ENCODE peak calls at places on chromosomes 6 and 20, in five cellular contexts. One of them, this sample, is unnamed.
A peak's percentile ranks its signal among the peaks of the same experiment; 100 is the strongest.

GRCh38 chr20:7392551-7392950 is 547.7 kb downstream of the HAO1 start:
- DNase-seq in GM23248: peak; percentile 27
- DNase-seq in fibroblast of lung: peak; percentile 82
- DNase-seq in H7: no peak
- DNase-seq in uterus: no peak
- DNase-seq in this sample: no peak

GRCh38 chr6:99736302-99736701 is 129.7 kb downstream of the PRDM13 start:
- DNase-seq in GM23248: no peak
- DNase-seq in fibroblast of lung: no peak
- DNase-seq in H7: no peak
- DNase-seq in uterus: no peak
- DNase-seq in this sample: no peak

GRCh38 chr20:48350291-48350988 is 477.4 kb downstream of the PREX1 start:
- DNase-seq in GM23248: no peak
- DNase-seq in fibroblast of lung: no peak
- DNase-seq in H7: peak; percentile 88
- DNase-seq in uterus: no peak
- DNase-seq in this sample: no peak

GRCh38 chr6:130240232-130240631 is 17.5 kb upstream of the SAMD3 start:
- DNase-seq in GM23248: peak; percentile 88
- DNase-seq in fibroblast of lung: peak; percentile 87
- DNase-seq in H7: no peak
- DNase-seq in uterus: no peak
- DNase-seq in this sample: no peak

GRCh38 chr6:137780447-137781034 is 86.5 kb upstream of the TNFAIP3 start:
- DNase-seq in GM23248: no peak
- DNase-seq in fibroblast of lung: no peak
- DNase-seq in H7: no peak
- DNase-seq in uterus: no peak
- DNase-seq in this sample: no peak

GRCh38 chr6:138036111-138036510 is 71.1 kb downstream of the PERP start:
- DNase-seq in GM23248: no peak
- DNase-seq in fibroblast of lung: no peak
- DNase-seq in H7: peak; percentile 34
- DNase-seq in uterus: no peak
- DNase-seq in this sample: no peak

GRCh38 chr6:21265264-21266044 is 328.1 kb upstream of the SOX4 start:
- DNase-seq in GM23248: peak; percentile 1
- DNase-seq in fibroblast of lung: peak; percentile 66
- DNase-seq in H7: no peak
- DNase-seq in uterus: no peak
- DNase-seq in this sample: no peak

GRCh38 chr6:27020553-27020880 is 227.0 kb upstream of the PRSS16 start:
- DNase-seq in GM23248: no peak
- DNase-seq in fibroblast of lung: no peak
- DNase-seq in H7: no peak
- DNase-seq in uterus: no peak
- DNase-seq in this sample: no peak

GRCh38 chr6:33983721-33984465 is 162.0 kb downstream of the GRM4 start:
- DNase-seq in GM23248: no peak
- DNase-seq in fibroblast of lung: no peak
- DNase-seq in H7: peak; percentile 41
- DNase-seq in uterus: no peak
- DNase-seq in this sample: no peak

GRCh38 chr20:22548040-22548439 is 36.3 kb downstream of the FOXA2 start:
- DNase-seq in GM23248: no peak
- DNase-seq in fibroblast of lung: no peak
- DNase-seq in H7: no peak
- DNase-seq in uterus: no peak
- DNase-seq in this sample: no peak

GRCh38 chr20:19757973-19758887 is at the start of gene RIN2:
- DNase-seq in GM23248: peak; percentile 86
- DNase-seq in fibroblast of lung: peak; percentile 87
- DNase-seq in H7: peak; percentile 99
- DNase-seq in uterus: peak; percentile 90
- DNase-seq in this sample: peak; percentile 92

GRCh38 chr6:142613981-142614380 is 312.2 kb downstream of the ADGRG6 start:
- DNase-seq in GM23248: no peak
- DNase-seq in fibroblast of lung: no peak
- DNase-seq in H7: no peak
- DNase-seq in uterus: no peak
- DNase-seq in this sample: no peak

GRCh38 chr6:111061493-111061892 is 25.8 kb upstream of the SLC16A10 start:
- DNase-seq in GM23248: peak; percentile 13
- DNase-seq in fibroblast of lung: peak; percentile 39
- DNase-seq in H7: no peak
- DNase-seq in uterus: no peak
- DNase-seq in this sample: no peak

GRCh38 chr6:15457903-15458530 is 204.8 kb downstream of the DTNBP1 start:
- DNase-seq in GM23248: peak; percentile 37
- DNase-seq in fibroblast of lung: no peak
- DNase-seq in H7: no peak
- DNase-seq in uterus: no peak
- DNase-seq in this sample: no peak

GRCh38 chr20:43925786-43926185 is 11.1 kb downstream of the TOX2 start:
- DNase-seq in GM23248: peak; percentile 63
- DNase-seq in fibroblast of lung: peak; percentile 59
- DNase-seq in H7: no peak
- DNase-seq in uterus: no peak
- DNase-seq in this sample: no peak

GRCh38 chr6:169528755-169529154 is 173.1 kb downstream of the WDR27 start:
- DNase-seq in GM23248: peak; percentile 46
- DNase-seq in fibroblast of lung: no peak
- DNase-seq in H7: no peak
- DNase-seq in uterus: no peak
- DNase-seq in this sample: no peak

GRCh38 chr20:6819599-6819998 is 52.1 kb downstream of the BMP2 start:
- DNase-seq in GM23248: peak; percentile 6
- DNase-seq in fibroblast of lung: no peak
- DNase-seq in H7: no peak
- DNase-seq in uterus: no peak
- DNase-seq in this sample: no peak

GRCh38 chr20:24990810-24991252 is 1.7 kb downstream of the APMAP start:
- DNase-seq in GM23248: no peak
- DNase-seq in fibroblast of lung: no peak
- DNase-seq in H7: no peak
- DNase-seq in uterus: no peak
- DNase-seq in this sample: no peak

GRCh38 chr6:88631830-88632229 is 331.6 kb downstream of the RNGTT start:
- DNase-seq in GM23248: no peak
- DNase-seq in fibroblast of lung: no peak
- DNase-seq in H7: no peak
- DNase-seq in uterus: no peak
- DNase-seq in this sample: no peak

GRCh38 chr6:148200302-148200701 is 142.3 kb upstream of the SASH1 start:
- DNase-seq in GM23248: peak; percentile 19
- DNase-seq in fibroblast of lung: no peak
- DNase-seq in H7: peak; percentile 25
- DNase-seq in uterus: no peak
- DNase-seq in this sample: peak; percentile 59

GRCh38 chr6:101001607-101002006 is 120.5 kb upstream of the ASCC3 start:
- DNase-seq in GM23248: no peak
- DNase-seq in fibroblast of lung: no peak
- DNase-seq in H7: no peak
- DNase-seq in uterus: no peak
- DNase-seq in this sample: no peak

GRCh38 chr6:144395014-144395413 is 109.9 kb downstream of the UTRN start:
- DNase-seq in GM23248: peak; percentile 53
- DNase-seq in fibroblast of lung: no peak
- DNase-seq in H7: no peak
- DNase-seq in uterus: no peak
- DNase-seq in this sample: no peak

GRCh38 chr6:170024940-170025339 is 265.9 kb downstream of the DLL1 start:
- DNase-seq in GM23248: peak; percentile 90
- DNase-seq in fibroblast of lung: no peak
- DNase-seq in H7: no peak
- DNase-seq in uterus: peak; percentile 67
- DNase-seq in this sample: peak; percentile 57

GRCh38 chr6:6610031-6610591 is 21.6 kb downstream of the LY86 start:
- DNase-seq in GM23248: no peak
- DNase-seq in fibroblast of lung: no peak
- DNase-seq in H7: no peak
- DNase-seq in uterus: no peak
- DNase-seq in this sample: no peak

DNA sequence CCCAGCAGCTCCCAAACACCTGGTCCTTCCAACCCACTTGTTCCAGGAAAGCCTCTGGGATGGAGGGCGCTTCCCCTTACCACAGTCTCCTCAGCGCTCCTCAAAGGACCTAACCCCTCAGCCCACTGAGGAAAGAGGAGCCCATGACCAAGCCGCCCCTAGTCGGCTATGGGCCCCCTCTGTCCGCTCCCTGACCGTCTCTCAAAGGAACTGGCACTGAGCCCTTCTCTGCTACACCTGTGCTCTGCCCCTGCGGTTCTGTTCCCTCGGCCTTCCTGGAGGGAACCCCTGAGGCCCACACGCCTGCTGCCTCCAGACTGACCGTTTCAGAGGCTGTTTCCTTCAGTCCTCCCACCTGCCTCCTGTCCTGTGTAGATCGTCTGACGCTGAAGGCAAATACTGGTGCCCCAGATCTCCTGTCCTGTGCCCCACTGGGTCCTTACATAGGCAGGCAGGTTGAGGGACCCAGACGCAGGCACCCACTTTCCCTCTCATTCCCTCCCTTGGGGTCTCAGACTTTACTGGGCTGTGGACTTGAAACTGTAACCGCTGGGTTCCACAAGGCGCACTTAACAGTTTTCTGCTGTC is 1.9 kb upstream of the SLC4A11 start:
- DNase-seq in GM23248: no peak
- DNase-seq in fibroblast of lung: no peak
- DNase-seq in H7: no peak
- DNase-seq in uterus: no peak
- DNase-seq in this sample: no peak
- H3K4me3 ChIP-seq in GM23248: no peak overlapping the region
- H3K4me3 ChIP-seq in fibroblast of lung: peak overlapping the region; percentile 85
- H3K4me3 ChIP-seq in H7: peak overlapping the region; percentile 76
- H3K4me3 ChIP-seq in uterus: no peak overlapping the region
- H3K4me3 ChIP-seq in this sample: no peak overlapping the region

GRCh38 chr6:133890941-133891813 is 2.3 kb downstream of the TCF21 start:
- DNase-seq in GM23248: peak; percentile 51
- DNase-seq in fibroblast of lung: no peak
- DNase-seq in H7: peak; percentile 82
- DNase-seq in uterus: peak; percentile 30
- DNase-seq in this sample: peak; percentile 77
- H3K4me3 ChIP-seq in GM23248: peak overlapping the region; percentile 68
- H3K4me3 ChIP-seq in fibroblast of lung: peak overlapping the region; percentile 86
- H3K4me3 ChIP-seq in H7: peak overlapping the region; percentile 37
- H3K4me3 ChIP-seq in uterus: peak overlapping the region; percentile 60
- H3K4me3 ChIP-seq in this sample: peak overlapping the region; percentile 80

GRCh38 chr6:168291450-168291849 is 28.1 kb downstream of the DACT2 start:
- DNase-seq in GM23248: no peak
- DNase-seq in fibroblast of lung: no peak
- DNase-seq in H7: no peak
- DNase-seq in uterus: no peak
- DNase-seq in this sample: no peak
- H3K4me3 ChIP-seq in GM23248: no peak overlapping the region
- H3K4me3 ChIP-seq in fibroblast of lung: no peak overlapping the region
- H3K4me3 ChIP-seq in H7: no peak overlapping the region
- H3K4me3 ChIP-seq in uterus: no peak overlapping the region
- H3K4me3 ChIP-seq in this sample: no peak overlapping the region

DNA sequence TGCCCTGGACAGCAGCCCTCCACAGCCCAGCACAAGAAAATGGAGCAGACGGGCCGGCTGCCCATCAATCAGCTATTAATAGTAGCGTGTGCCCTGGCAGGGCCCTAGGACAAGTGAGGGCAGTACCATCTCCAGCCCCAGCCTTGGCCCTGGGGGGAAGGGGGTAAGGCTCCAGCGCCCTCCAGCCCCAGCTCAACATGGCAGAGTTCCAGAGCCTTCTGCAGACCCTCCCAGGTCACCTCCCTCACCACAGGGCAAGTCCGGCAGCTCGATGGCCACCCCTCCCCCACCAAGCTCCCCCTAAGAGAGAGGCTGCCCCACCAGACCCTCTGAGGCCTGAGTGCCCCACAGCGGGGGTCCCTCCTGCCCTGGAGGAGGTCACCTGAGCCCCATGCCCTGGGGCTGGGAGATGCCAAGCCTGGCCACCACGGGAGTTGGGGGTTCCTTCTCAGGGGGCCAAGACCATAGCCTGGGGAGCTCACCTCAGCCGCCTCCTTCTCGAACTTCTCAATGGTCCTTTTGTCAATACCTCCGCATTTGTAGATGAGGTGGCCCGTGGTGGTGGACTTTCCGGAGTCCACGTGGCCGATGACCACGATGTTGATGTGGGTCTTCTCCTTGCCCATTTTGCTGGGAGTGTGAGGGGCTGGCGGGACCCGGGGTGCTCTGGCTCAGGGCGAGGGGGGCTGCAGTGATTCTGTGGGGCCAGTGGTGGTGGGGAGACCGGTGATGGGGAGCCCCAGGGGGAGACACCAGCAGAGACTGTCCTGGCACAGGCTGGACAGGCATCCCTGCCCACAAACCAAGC is 1.5 kb downstream of the EEF1A2 start:
- DNase-seq in GM23248: no peak
- DNase-seq in fibroblast of lung: no peak
- DNase-seq in H7: peak; percentile 64
- DNase-seq in uterus: no peak
- DNase-seq in this sample: peak; percentile 68
- H3K4me3 ChIP-seq in GM23248: no peak overlapping the region
- H3K4me3 ChIP-seq in fibroblast of lung: no peak overlapping the region
- H3K4me3 ChIP-seq in H7: peak overlapping the region; percentile 29
- H3K4me3 ChIP-seq in uterus: no peak overlapping the region
- H3K4me3 ChIP-seq in this sample: peak overlapping the region; percentile 71

DNA sequence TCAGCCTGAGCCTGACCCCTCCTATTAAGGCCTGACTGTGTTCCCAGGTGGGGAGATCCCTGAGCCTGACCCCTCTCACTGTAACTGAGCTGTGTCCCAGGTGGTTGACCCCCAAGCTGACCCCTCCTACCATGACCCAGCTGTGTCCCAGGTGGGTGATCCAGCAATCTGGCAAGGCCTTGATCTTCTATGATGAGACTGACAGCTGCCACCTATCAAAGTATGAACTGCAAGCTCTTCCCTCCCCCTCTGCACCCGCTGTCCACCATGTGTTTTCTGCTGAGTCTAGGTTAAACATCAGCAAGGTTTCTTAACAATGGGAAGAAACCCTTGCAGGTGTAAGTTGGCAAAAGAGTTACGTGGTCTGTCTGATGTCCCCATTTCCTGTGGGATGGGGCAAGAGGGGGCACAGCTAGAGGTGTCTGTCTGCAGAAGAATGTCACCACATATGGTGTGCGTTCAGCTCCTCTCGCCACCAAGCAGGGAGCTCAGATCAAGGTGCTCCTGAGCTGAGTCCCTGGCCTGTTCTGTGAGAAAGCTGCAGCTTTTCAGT is 5.9 kb downstream of the PXDC1 start:
- DNase-seq in GM23248: no peak
- DNase-seq in fibroblast of lung: no peak
- DNase-seq in H7: no peak
- DNase-seq in uterus: peak; percentile 15
- DNase-seq in this sample: peak; percentile 28
- H3K4me3 ChIP-seq in GM23248: no peak overlapping the region
- H3K4me3 ChIP-seq in fibroblast of lung: no peak overlapping the region
- H3K4me3 ChIP-seq in H7: no peak overlapping the region
- H3K4me3 ChIP-seq in uterus: no peak overlapping the region
- H3K4me3 ChIP-seq in this sample: no peak overlapping the region

GRCh38 chr6:42783177-42783875 is 1.5 kb downstream of the BICRAL start:
- DNase-seq in GM23248: peak; percentile 85
- DNase-seq in fibroblast of lung: peak; percentile 56
- DNase-seq in H7: peak; percentile 81
- DNase-seq in uterus: peak; percentile 75
- DNase-seq in this sample: peak; percentile 94
- H3K4me3 ChIP-seq in GM23248: peak overlapping the region; percentile 82
- H3K4me3 ChIP-seq in fibroblast of lung: peak overlapping the region; percentile 86
- H3K4me3 ChIP-seq in H7: peak overlapping the region; percentile 77
- H3K4me3 ChIP-seq in uterus: peak overlapping the region; percentile 87
- H3K4me3 ChIP-seq in this sample: peak overlapping the region; percentile 86

This sample was measured in right cardiac atrium.